ENCODE peak calls at places on chromosomes 7 and 10, in four cellular contexts. N is activated T-helper 1 cell treated with anti-CD3 and anti-CD28 coated beads, Interleukin-2, amount 50 U/mL, for 16 hours; G is activated CD8-positive, alpha-beta T cell treated with anti-CD3 and anti-CD28 coated beads for 36 hours; S is sigmoid colon. T is an unnamed sample.

GRCh38 chr7:33807158-33807530 is 98.2 kb upstream of the BMPER start:
- DNase-seq in N (no peak), G (no peak), S (no peak), T (no peak)

GRCh38 chr7:75772081-75773077 is at the start of gene CCL26:
- DNase-seq in N (no peak), G (peak), S (peak), T (peak)

GRCh38 chr10:61899045-61899444 is 2.5 kb upstream of the ARID5B start:
- DNase-seq in N (no peak), G (no peak), S (no peak), T (peak)

GRCh38 chr7:84085147-84085546 is 109.4 kb downstream of the SEMA3A start:
- DNase-seq in N (no peak), G (no peak), S (no peak), T (no peak)

GRCh38 chr10:62594093-62594520 is 210.4 kb upstream of the ADO start:
- DNase-seq in N (peak), G (peak), S (no peak), T (peak)

GRCh38 chr10:122379041-122379440 is 4.5 kb downstream of the PLEKHA1 start:
- DNase-seq in N (no peak), G (no peak), S (no peak), T (no peak)

GRCh38 chr10:117096559-117097201 is 41.4 kb downstream of the VAX1 start:
- DNase-seq in N (no peak), G (no peak), S (no peak), T (no peak)

GRCh38 chr7:159112136-159113011 is 32.3 kb downstream of the VIPR2 start:
- DNase-seq in N (no peak), G (peak), S (peak), T (no peak)

GRCh38 chr7:19079066-19079465 is 38.4 kb downstream of the TWIST1 start:
- DNase-seq in N (no peak), G (no peak), S (no peak), T (peak)

GRCh38 chr7:155835446-155836215 is 23.4 kb upstream of the SHH start:
- DNase-seq in N (no peak), G (no peak), S (peak), T (no peak)

GRCh38 chr10:132624847-132625839 is 87.6 kb downstream of the INPP5A start:
- DNase-seq in N (no peak), G (no peak), S (peak), T (no peak)

GRCh38 chr10:13586676-13587355 is at the start of gene PRPF18:
- DNase-seq in N (peak), G (peak), S (peak), T (peak)

GRCh38 chr7:151244156-151244870 is 4.2 kb downstream of the SMARCD3 start:
- DNase-seq in N (no peak), G (peak), S (no peak), T (peak)

GRCh38 chr10:63227207-63227895 is 94.2 kb downstream of the NRBF2 start:
- DNase-seq in N (no peak), G (no peak), S (no peak), T (no peak)

GRCh38 chr7:5838771-5839170 is 41.8 kb upstream of the OCM start:
- DNase-seq in N (no peak), G (no peak), S (no peak), T (no peak)

GRCh38 chr7:155299539-155300202 is 2.0 kb downstream of the INSIG1 start:
- DNase-seq in N (no peak), G (peak), S (no peak), T (peak)

GRCh38 chr7:107663196-107663595 is 2.6 kb downstream of the SLC26A4 start:
- DNase-seq in N (no peak), G (no peak), S (no peak), T (no peak)

GRCh38 chr10:44024351-44025116 is 360.4 kb downstream of the CXCL12 start:
- DNase-seq in N (no peak), G (no peak), S (no peak), T (no peak)